ENCODE peak calls at places on chromosomes 13 and 19, in five cellular contexts. K is HepG2, P is GM12878, Z is WTC11, R is K562. T is an unnamed sample.

GRCh38 chr13:89380101-89380500 is 1708.9 kb downstream of the SLITRK5 start:
- DNase-seq in K (peak), P (no peak), Z (no peak), R (no peak), T (peak)

GRCh38 chr13:58792854-58793253 is 1161.3 kb downstream of the PCDH17 start:
- DNase-seq in K (no peak), P (no peak), Z (no peak), R (no peak), T (no peak)

GRCh38 chr13:112113851-112114250 is 46.9 kb downstream of the SOX1 start:
- DNase-seq in K (no peak), P (no peak), Z (no peak), R (no peak), T (no peak)

GRCh38 chr19:10270180-10270615 is 722 bp upstream of the ICAM1 start:
- DNase-seq in K (no peak), P (no peak), Z (no peak), R (peak), T (no peak)

GRCh38 chr13:58953638-58954037 is 1210.1 kb downstream of the DIAPH3 start:
- DNase-seq in K (no peak), P (peak), Z (no peak), R (no peak), T (no peak)

GRCh38 chr13:57739791-57740190 is 108.2 kb downstream of the PCDH17 start:
- DNase-seq in K (no peak), P (no peak), Z (no peak), R (no peak), T (no peak)

GRCh38 chr13:83996415-83996814 is 114.1 kb upstream of the SLITRK1 start:
- DNase-seq in K (no peak), P (no peak), Z (no peak), R (no peak), T (no peak)

GRCh38 chr13:53045110-53045509 is 16.5 kb downstream of the OLFM4 start:
- DNase-seq in K (no peak), P (no peak), Z (no peak), R (no peak), T (no peak)

GRCh38 chr13:45623516-45624090 is 8.1 kb upstream of the ERICH6B start:
- DNase-seq in K (peak), P (peak), Z (no peak), R (peak), T (peak)

GRCh38 chr19:39599116-39599515 is 3.2 kb upstream of the LGALS13 start:
- DNase-seq in K (peak), P (no peak), Z (peak), R (peak), T (peak)

GRCh38 chr13:112443191-112444000 is 67.2 kb downstream of the SPACA7 start:
- DNase-seq in K (no peak), P (no peak), Z (peak), R (peak), T (no peak)

GRCh38 chr19:48139053-48139452 is 28.4 kb upstream of the PLA2G4C start:
- DNase-seq in K (no peak), P (no peak), Z (no peak), R (no peak), T (no peak)

GRCh38 chr13:50990540-50991506 is 81.2 kb downstream of the RNASEH2B start:
- DNase-seq in K (no peak), P (no peak), Z (no peak), R (no peak), T (no peak)

GRCh38 chr19:44722131-44723121 is 23.5 kb downstream of the CEACAM16 start:
- DNase-seq in K (no peak), P (peak), Z (no peak), R (no peak), T (no peak)

GRCh38 chr13:72204291-72204690 is 337.3 kb upstream of the DACH1 start:
- DNase-seq in K (no peak), P (no peak), Z (no peak), R (no peak), T (no peak)

GRCh38 chr13:40468227-40468838 is 198.1 kb downstream of the FOXO1 start:
- DNase-seq in K (no peak), P (no peak), Z (no peak), R (no peak), T (no peak)

GRCh38 chr19:1295169-1296012 is 9.7 kb downstream of the EFNA2 start:
- DNase-seq in K (no peak), P (no peak), Z (peak), R (peak), T (no peak)

GRCh38 chr13:33796095-33796494 is 21.9 kb upstream of the RFC3 start:
- DNase-seq in K (no peak), P (no peak), Z (no peak), R (no peak), T (no peak)

GRCh38 chr13:33799950-33800592 is 17.9 kb upstream of the RFC3 start:
- DNase-seq in K (peak), P (no peak), Z (no peak), R (no peak), T (no peak)

GRCh38 chr13:33798023-33798422 is 19.9 kb upstream of the RFC3 start:
- DNase-seq in K (no peak), P (no peak), Z (no peak), R (no peak), T (no peak)

GRCh38 chr13:33794576-33794975 is 23.4 kb upstream of the RFC3 start:
- DNase-seq in K (no peak), P (no peak), Z (no peak), R (no peak), T (no peak)

GRCh38 chr13:33797622-33798021 is 20.3 kb upstream of the RFC3 start:
- DNase-seq in K (no peak), P (no peak), Z (no peak), R (no peak), T (no peak)
- TF ChIP-seq ESRRA in K (no peak), P (no peak), Z (no peak), R (no peak), T (no peak)

DNA sequence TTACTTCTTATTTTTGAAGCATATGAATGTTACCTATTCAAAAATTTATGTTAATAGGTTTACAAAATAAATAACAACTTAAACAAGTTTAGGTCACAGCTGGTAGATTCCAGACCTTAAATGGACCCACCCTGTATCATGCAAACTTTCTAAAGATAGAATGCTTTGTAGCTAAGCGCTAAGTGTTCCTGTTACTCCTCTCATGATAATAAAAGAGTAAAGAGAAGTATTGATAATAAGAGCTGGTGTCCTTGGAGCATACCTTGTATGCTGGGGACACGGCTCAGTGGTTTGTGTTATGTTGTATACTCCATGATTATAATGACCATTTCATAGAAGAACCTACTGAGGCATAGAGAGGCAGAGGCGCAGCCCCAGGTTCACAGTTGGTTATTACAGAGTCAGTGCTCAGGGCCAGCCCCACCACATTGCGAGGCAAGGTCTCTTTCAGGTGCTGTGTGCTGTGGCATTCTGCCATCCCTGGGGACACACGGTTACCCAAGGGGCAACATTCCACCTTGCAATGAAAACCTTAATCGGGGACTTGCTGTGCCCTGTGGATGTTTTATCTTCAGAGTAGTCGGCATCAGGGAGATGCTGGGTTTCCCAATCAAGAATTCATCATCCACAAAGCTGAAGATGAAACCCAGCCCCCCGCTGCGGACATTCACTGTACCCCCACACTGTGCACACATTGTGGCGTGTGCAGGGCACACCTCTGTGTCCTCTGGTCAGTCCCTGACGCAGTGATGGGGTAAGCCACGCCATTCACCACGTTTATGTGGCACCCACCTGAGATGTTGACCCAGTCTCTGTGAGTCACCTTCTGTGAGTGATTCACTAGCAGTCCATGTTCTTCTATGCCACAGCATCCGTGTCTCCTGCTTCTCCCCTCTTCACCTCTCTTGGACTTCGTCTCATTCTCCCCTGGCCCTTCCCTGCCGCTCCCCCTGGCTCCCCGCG is 186.7 kb downstream of the COL4A1 start:
- DNase-seq in K (no peak), P (no peak), Z (no peak), R (no peak), T (peak)
- TF ChIP-seq ESRRA in K (no peak), P (no peak), Z (no peak), R (no peak), T (no peak)

GRCh38 chr19:50458396-50459066 is 17.8 kb upstream of the EMC10 start:
- DNase-seq in K (no peak), P (no peak), Z (no peak), R (no peak), T (no peak)
- TF ChIP-seq ESRRA in K (no peak), P (no peak), Z (no peak), R (no peak), T (no peak)

GRCh38 chr13:46797468-46798237 is 692 bp upstream of the ESD start:
- DNase-seq in K (peak), P (no peak), Z (no peak), R (no peak), T (no peak)
- TF ChIP-seq ESRRA in K (no peak), P (no peak), Z (no peak), R (no peak), T (no peak)

GRCh38 chr13:90416938-90417337 is 930.5 kb upstream of the MIR17HG start:
- DNase-seq in K (no peak), P (no peak), Z (no peak), R (no peak), T (no peak)

GRCh38 chr13:90416519-90416918 is 931.0 kb upstream of the MIR17HG start:
- DNase-seq in K (no peak), P (no peak), Z (no peak), R (no peak), T (no peak)

GRCh38 chr13:90414691-90415596 is 932.5 kb upstream of the MIR17HG start:
- DNase-seq in K (no peak), P (no peak), Z (no peak), R (no peak), T (peak)

GRCh38 chr13:90415902-90416301 is 931.6 kb upstream of the MIR17HG start:
- DNase-seq in K (no peak), P (no peak), Z (no peak), R (no peak), T (no peak)

GRCh38 chr13:90420683-90421082 is 926.8 kb upstream of the MIR17HG start:
- DNase-seq in K (no peak), P (no peak), Z (no peak), R (no peak), T (no peak)
- TF ChIP-seq ESRRA in K (no peak), P (no peak), Z (no peak), R (no peak), T (no peak)

GRCh38 chr13:44174769-44175425 is 198.7 kb upstream of the SERP2 start:
- DNase-seq in K (no peak), P (no peak), Z (no peak), R (no peak), T (no peak)
- TF ChIP-seq ESRRA in K (no peak), P (no peak), Z (no peak), R (no peak), T (no peak)

GRCh38 chr13:32877491-32877890 is 138.7 kb upstream of the KL start:
- DNase-seq in K (no peak), P (no peak), Z (no peak), R (no peak), T (no peak)

GRCh38 chr13:32881074-32881791 is 135.0 kb upstream of the KL start:
- DNase-seq in K (no peak), P (no peak), Z (no peak), R (no peak), T (no peak)

GRCh38 chr13:32881792-32882175 is 134.4 kb upstream of the KL start:
- DNase-seq in K (no peak), P (no peak), Z (no peak), R (no peak), T (no peak)

GRCh38 chr13:32880636-32881035 is 135.6 kb upstream of the KL start:
- DNase-seq in K (no peak), P (no peak), Z (no peak), R (no peak), T (no peak)

DNA sequence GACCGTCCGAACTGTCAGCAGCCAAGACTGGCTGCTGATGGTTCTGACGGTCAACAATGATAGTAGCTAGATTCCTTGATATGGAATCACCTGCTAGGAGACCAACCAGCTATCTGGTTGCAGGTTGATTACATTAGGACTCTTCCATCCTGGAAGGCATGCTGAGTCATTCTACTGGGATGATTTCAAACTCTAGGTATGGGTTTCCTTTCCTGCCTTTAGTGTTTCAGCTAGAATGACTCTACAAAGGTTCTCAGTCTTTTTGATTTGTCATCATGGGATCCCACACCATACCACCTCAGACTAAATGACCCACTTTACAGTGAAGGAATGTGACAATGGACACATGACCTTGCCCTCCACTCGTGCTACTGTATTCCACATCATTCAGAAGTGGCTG is 138.1 kb upstream of the KL start:
- DNase-seq in K (no peak), P (no peak), Z (no peak), R (no peak), T (peak)
- TF ChIP-seq ESRRA in K (no peak), P (no peak), Z (no peak), R (no peak), T (no peak)

GRCh38 chr13:98742961-98743360 is 9.5 kb downstream of the SLC15A1 start:
- DNase-seq in K (no peak), P (no peak), Z (no peak), R (no peak), T (no peak)
- TF ChIP-seq ESRRA in K (no peak), P (no peak), Z (no peak), R (no peak), T (no peak)

GRCh38 chr19:30316560-30317106 is 55.6 kb upstream of the ZNF536 start:
- DNase-seq in K (no peak), P (no peak), Z (no peak), R (no peak), T (no peak)
- TF ChIP-seq ESRRA in K (no peak), P (no peak), Z (no peak), R (no peak), T (no peak)

DNA sequence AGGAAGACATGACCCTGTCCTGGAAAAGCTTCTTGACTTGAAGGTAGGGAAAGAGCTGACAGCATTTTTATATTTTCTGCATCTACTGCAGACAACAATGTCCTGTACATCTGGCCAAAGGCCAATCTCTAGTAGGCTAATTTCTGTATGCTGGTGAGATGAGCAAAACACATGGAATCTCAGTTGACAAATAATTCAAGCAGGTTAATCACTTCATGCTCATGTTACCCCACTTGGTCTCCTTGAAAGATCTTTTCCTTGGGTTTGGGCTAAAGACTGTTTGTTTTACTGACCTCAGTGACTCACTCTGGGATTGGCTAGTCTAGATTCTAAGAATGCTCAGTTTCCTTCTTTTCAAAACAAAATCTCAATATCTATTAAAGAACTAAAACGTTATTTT is 298.8 kb downstream of the LMO7 start:
- DNase-seq in K (no peak), P (no peak), Z (no peak), R (no peak), T (peak)
- TF ChIP-seq ESRRA in K (no peak), P (no peak), Z (no peak), R (no peak), T (no peak)